ENCODE peak calls at places on chromosomes 4 and X, in five cellular contexts. R is HepG2, Q is GM12892, C is GM12878, Y is H1. V is an unnamed sample.

GRCh38 chr4:98938386-98938785 is 9.5 kb upstream of the EIF4E start:
- DNase-seq in C (no peak), Q (no peak), Y (no peak), R (no peak), V (no peak)

GRCh38 chr4:152962160-152962559 is 26.0 kb downstream of the FHDC1 start:
- DNase-seq in R (no peak), Q (no peak), Y (no peak), C (no peak), V (no peak)

GRCh38 chrX:154488336-154489075 is 1.9 kb downstream of the SLC10A3 start:
- DNase-seq in Y (no peak), C (no peak), R (no peak), Q (no peak), V (no peak)

GRCh38 chrX:51496501-51497291 is at the start of gene NUDT11:
- DNase-seq in C (no peak), Y (no peak), Q (no peak), R (no peak), V (no peak)

GRCh38 chr4:119942806-119943205 is 123.8 kb downstream of the MAD2L1 start:
- DNase-seq in C (no peak), Q (no peak), R (no peak), Y (no peak), V (no peak)

GRCh38 chr4:48698029-48698901 is 81.8 kb downstream of the FRYL start:
- DNase-seq in R (peak; percentile 75), Q (no peak), Y (no peak), C (no peak), V (no peak)

GRCh38 chrX:133550665-133551064 is 135.4 kb upstream of the GPC4 start:
- DNase-seq in C (no peak), R (no peak), Y (no peak), Q (no peak), V (no peak)

GRCh38 chrX:69136546-69137331 is 28.5 kb downstream of the PJA1 start:
- DNase-seq in Y (no peak), Q (no peak), R (no peak), C (no peak), V (no peak)

GRCh38 chrX:85107407-85107806 is 103.7 kb downstream of the APOOL start:
- DNase-seq in R (no peak), Q (no peak), C (no peak), Y (no peak), V (no peak)

GRCh38 chr4:8606476-8606875 is 13.9 kb downstream of the CPZ start:
- DNase-seq in Y (no peak), C (no peak), Q (no peak), R (no peak), V (no peak)

GRCh38 chrX:149504226-149504914 is 736 bp downstream of the IDS start:
- DNase-seq in R (no peak), Y (no peak), Q (peak; percentile 36), C (no peak), V (peak; percentile 28)

GRCh38 chr4:122341906-122342305 is 36.9 kb upstream of the ADAD1 start:
- DNase-seq in R (no peak), C (no peak), Q (no peak), Y (no peak), V (no peak)

GRCh38 chr4:140049024-140049923 is 104.7 kb downstream of the MAML3 start:
- DNase-seq in C (no peak), Y (no peak), R (peak; percentile 2), Q (peak; percentile 7), V (no peak)

GRCh38 chr4:11427201-11427996 is 1.3 kb downstream of the HS3ST1 start:
- DNase-seq in Q (no peak), C (no peak), R (no peak), Y (no peak), V (no peak)

GRCh38 chrX:11758400-11759171 is 549 bp downstream of the MSL3 start:
- DNase-seq in Q (peak; percentile 41), R (peak; percentile 60), Y (no peak), C (no peak), V (peak; percentile 53)

GRCh38 chrX:11757729-11758399 is at the start of gene MSL3:
- DNase-seq in C (no peak), R (no peak), Q (peak; percentile 48), Y (no peak), V (peak; percentile 39)

GRCh38 chrX:11759172-11759460 is 1.1 kb downstream of the MSL3 start:
- DNase-seq in Y (no peak), Q (no peak), C (no peak), R (no peak), V (no peak)

GRCh38 chrX:11760958-11761357 is 2.9 kb downstream of the MSL3 start:
- DNase-seq in Q (no peak), C (no peak), R (no peak), Y (no peak), V (no peak)

DNA sequence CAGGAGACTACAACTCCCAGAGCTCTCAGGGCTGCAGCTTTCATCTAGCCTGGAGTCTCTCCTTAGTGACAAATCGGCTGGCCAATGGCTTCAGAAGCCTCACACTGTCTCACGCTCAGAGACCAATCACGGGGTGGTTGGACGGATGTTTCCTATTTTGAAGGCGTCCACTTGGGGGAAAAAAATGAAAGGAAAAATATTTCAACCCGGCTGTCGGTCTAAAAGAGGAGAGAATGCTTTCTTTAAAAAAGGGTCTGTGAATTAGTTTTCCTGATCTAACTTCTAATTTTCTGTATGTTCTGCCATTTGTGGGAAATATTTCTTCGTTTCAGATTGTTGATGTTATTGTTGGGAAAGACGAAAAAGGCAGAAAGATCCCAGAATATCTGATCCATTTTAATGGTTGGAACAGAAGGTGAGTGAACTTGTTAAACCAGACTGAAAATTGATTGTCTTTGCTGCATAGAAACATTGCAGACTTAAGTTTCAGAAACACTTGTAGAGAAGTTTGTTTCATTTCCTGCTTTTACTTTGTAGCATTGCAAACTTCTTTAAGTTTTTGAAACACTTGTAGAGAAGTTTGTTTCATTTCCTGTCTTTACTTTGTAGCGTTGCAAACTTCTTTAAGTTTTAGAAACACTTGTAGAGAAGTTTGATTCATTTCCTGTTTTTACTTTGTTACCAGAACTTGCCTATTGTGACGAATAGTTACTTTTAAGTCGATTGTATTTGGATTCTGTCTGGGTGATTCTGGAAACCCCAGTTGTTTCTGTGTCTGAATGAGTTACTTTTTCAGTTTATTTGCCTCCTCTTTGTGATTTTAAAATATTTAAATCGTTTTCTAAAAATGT is 1.6 kb downstream of the MSL3 start:
- DNase-seq in Q (peak; percentile 36), Y (peak; percentile 38), R (peak; percentile 88), C (peak; percentile 70), V (peak; percentile 23)
- TF ChIP-seq POLR2A in Q (no peak), Y (no peak), R (no peak), C (no peak), V (no peak)

GRCh38 chrX:103177561-103177960 is 37.3 kb upstream of the BEX4 start:
- DNase-seq in C (no peak), R (no peak), Y (no peak), Q (no peak), V (no peak)

GRCh38 chrX:103171353-103171752 is 43.6 kb upstream of the BEX4 start:
- DNase-seq in C (no peak), Q (no peak), R (no peak), Y (no peak), V (no peak)

GRCh38 chrX:103170216-103170615 is 44.7 kb upstream of the BEX4 start:
- DNase-seq in C (no peak), R (no peak), Y (no peak), Q (no peak), V (no peak)

DNA sequence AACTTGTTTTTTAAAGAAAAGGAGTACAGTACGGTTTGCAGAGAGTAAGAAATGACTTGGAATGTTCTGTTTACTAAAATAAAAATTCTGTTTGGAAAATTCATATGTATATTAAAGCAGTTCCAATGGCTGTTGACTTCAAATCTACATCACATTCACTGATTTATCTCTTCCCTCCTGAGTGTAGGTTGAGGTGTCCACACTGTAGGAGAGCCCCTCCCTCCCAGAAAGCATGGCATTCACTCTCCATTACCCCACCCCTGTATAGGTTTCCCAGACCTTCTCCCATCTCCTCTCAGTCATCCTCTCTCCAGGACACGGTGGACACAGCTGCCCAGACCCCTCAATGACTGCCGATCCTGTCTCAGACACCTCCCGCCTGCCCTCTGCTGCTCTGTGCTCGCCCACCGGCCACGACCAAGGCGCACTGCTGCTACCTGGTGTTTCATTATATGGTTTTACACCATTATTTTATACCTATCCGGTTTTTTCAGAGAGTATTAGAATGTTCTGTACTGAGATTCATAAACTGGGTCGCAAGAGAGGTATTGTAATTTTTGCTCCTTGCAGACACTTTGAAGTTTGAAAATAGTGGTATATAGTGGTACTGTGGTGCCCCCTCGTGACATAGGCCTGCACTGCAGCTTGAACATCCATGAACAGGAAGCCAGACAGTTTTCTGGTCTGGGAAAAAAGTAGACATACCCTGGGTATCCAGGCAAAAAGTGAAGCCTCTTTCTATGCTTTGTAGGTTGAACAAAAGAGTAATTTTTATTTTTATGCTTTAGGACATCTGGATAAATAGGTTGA is 38.8 kb upstream of the BEX4 start:
- DNase-seq in R (peak; percentile 11), C (no peak), Y (no peak), Q (peak; percentile 5), V (peak; percentile 20)
- TF ChIP-seq TAF1 in R (no peak), C (no peak), Y (no peak), Q (no peak), V (no peak)

GRCh38 chr4:112225157-112225556 is 6.4 kb upstream of the AP1AR start:
- DNase-seq in Y (no peak), R (no peak), Q (no peak), C (no peak), V (no peak)

GRCh38 chr4:112219826-112220366 is 11.7 kb upstream of the AP1AR start:
- DNase-seq in Y (no peak), R (no peak), C (no peak), Q (no peak), V (no peak)

GRCh38 chr4:112222219-112222955 is 9.2 kb upstream of the AP1AR start:
- DNase-seq in C (no peak), R (no peak), Y (no peak), Q (no peak), V (no peak)

GRCh38 chr4:112223956-112224355 is 7.6 kb upstream of the AP1AR start:
- DNase-seq in Y (no peak), R (no peak), C (no peak), Q (no peak), V (no peak)
- TF ChIP-seq POLR2AphosphoS5 in Y (no peak), R (no peak), C (no peak), Q (no peak), V (no peak)

DNA sequence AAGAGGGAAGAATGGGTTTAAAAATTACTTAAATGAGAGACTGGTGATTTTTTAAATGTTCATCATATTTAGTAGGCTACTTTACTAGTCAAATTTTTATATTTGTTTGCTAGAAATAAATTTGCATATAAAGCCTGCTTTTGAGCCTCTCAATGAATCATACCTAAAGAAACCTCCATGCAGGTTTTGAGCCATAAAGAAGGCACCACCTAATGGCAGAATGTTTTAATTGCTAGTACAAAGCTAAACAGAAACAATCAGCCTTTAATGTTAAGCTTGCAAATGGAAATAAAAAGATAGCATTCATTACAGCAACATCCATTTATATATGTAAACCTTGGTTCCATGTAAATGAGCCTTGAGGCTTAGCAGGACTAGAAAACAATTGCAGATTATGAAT is 989.7 kb downstream of the CCSER1 start:
- DNase-seq in C (no peak), Y (no peak), R (no peak), Q (no peak), V (no peak)
- TF ChIP-seq POLR2A in C (no peak), Y (no peak), R (no peak), Q (no peak), V (no peak)

GRCh38 chrX:145563159-145563558 is 254.5 kb upstream of the SLITRK2 start:
- DNase-seq in Q (no peak), C (no peak), R (no peak), Y (no peak), V (no peak)
- TF ChIP-seq TAF1 in Q (no peak), C (no peak), R (no peak), Y (no peak), V (no peak)

GRCh38 chr4:15702941-15703403 is at the start of gene BST1:
- DNase-seq in R (no peak), Q (peak; percentile 20), Y (no peak), C (no peak), V (peak; percentile 29)
- TF ChIP-seq POLR2AphosphoS5 in R (no peak), Q (no peak), Y (no peak), C (no peak), V (no peak)

GRCh38 chrX:54439967-54440871 is at the start of gene TSR2:
- DNase-seq in Y (no peak), Q (peak; percentile 47), C (peak; percentile 60), R (peak; percentile 84), V (peak; percentile 51)
- TF ChIP-seq POLR2A in Y (peak; percentile 75), Q (peak; percentile 73), C (peak; percentile 86), R (peak; percentile 65), V (peak; percentile 61)